ENCODE peak calls at places on chromosome 14, in eight cellular contexts. P is CD8-positive, alpha-beta T cell; F is DMS153; U is stimulated activated CD8-positive, alpha-beta memory T cell treated with anti-CD3 and anti-CD28 coated beads, Interleukin-7, amount 100 ng/mL, for 1 hour; N is HL-60; I is kidney epithelial cell; Z is heart left ventricle; J is choroid plexus epithelial cell. E is an unnamed sample.

GRCh38 chr14:105275267-105275946 is 25.4 kb downstream of the BRF1 start:
- DNase-seq in P (no peak), F (no peak), U (no peak), N (no peak), I (no peak), Z (no peak), J (peak), E (peak)

GRCh38 chr14:101201535-101202125 is 298.1 kb upstream of the RTL1 start:
- DNase-seq in P (no peak), F (no peak), U (no peak), N (no peak), I (no peak), Z (no peak), J (no peak), E (no peak)

GRCh38 chr14:32027255-32027939 is 49.7 kb upstream of the ARHGAP5 start:
- DNase-seq in P (no peak), F (no peak), U (no peak), N (no peak), I (peak), Z (no peak), J (peak), E (no peak)

GRCh38 chr14:36662258-36662542 is 540 bp downstream of the PAX9 start:
- DNase-seq in P (no peak), F (no peak), U (no peak), N (no peak), I (no peak), Z (no peak), J (no peak), E (no peak)

GRCh38 chr14:68192935-68193334 is 373.4 kb downstream of the RAD51B start:
- DNase-seq in P (no peak), F (no peak), U (no peak), N (no peak), I (no peak), Z (no peak), J (no peak), E (no peak)

GRCh38 chr14:76917759-76918175 is 91.6 kb downstream of the LRRC74A start:
- DNase-seq in P (no peak), F (peak), U (no peak), N (no peak), I (no peak), Z (peak), J (no peak), E (peak)

GRCh38 chr14:68359862-68360552 is 432.9 kb downstream of the ZFP36L1 start:
- DNase-seq in P (no peak), F (no peak), U (no peak), N (no peak), I (no peak), Z (peak), J (peak), E (peak)

GRCh38 chr14:24629521-24629920 is 4.5 kb downstream of the GZMB start:
- DNase-seq in P (no peak), F (no peak), U (no peak), N (no peak), I (no peak), Z (no peak), J (no peak), E (no peak)

GRCh38 chr14:56482306-56482705 is 97.3 kb upstream of the TMEM260 start:
- DNase-seq in P (no peak), F (peak), U (no peak), N (no peak), I (no peak), Z (no peak), J (peak), E (no peak)

E was measured in gastrocnemius medialis.